ENCODE peak calls at places on chromosomes 12 and 14, in nine cellular contexts. One of them, this sample, is unnamed.

GRCh38 chr14:69495341-69495921 is 10.9 kb downstream of the PLEKHD1 start:
- DNase-seq in heart right ventricle: no peak
- DNase-seq in hepatocyte: no peak
- DNase-seq in GM23248: no peak
- DNase-seq in small intestine: no peak
- DNase-seq in ovary: no peak
- DNase-seq in tibial artery: no peak
- DNase-seq in left ventricle myocardium inferior: no peak
- DNase-seq in A549: no peak
- DNase-seq in this sample: no peak

GRCh38 chr12:50992814-50993213 is 33.4 kb downstream of the SLC11A2 start:
- DNase-seq in heart right ventricle: peak; percentile 37
- DNase-seq in hepatocyte: no peak
- DNase-seq in GM23248: no peak
- DNase-seq in small intestine: no peak
- DNase-seq in ovary: no peak
- DNase-seq in tibial artery: no peak
- DNase-seq in left ventricle myocardium inferior: peak; percentile 21
- DNase-seq in A549: no peak
- DNase-seq in this sample: no peak

GRCh38 chr12:97567619-97568110 is 105.1 kb downstream of the RMST start:
- DNase-seq in heart right ventricle: no peak
- DNase-seq in hepatocyte: peak; percentile 13
- DNase-seq in GM23248: no peak
- DNase-seq in small intestine: no peak
- DNase-seq in ovary: no peak
- DNase-seq in tibial artery: no peak
- DNase-seq in left ventricle myocardium inferior: no peak
- DNase-seq in A549: no peak
- DNase-seq in this sample: no peak

GRCh38 chr14:104355949-104356737 is 217.8 kb downstream of the KIF26A start:
- DNase-seq in heart right ventricle: no peak
- DNase-seq in hepatocyte: no peak
- DNase-seq in GM23248: no peak
- DNase-seq in small intestine: no peak
- DNase-seq in ovary: no peak
- DNase-seq in tibial artery: peak; percentile 56
- DNase-seq in left ventricle myocardium inferior: no peak
- DNase-seq in A549: no peak
- DNase-seq in this sample: no peak

GRCh38 chr12:45458238-45458637 is 242.3 kb downstream of the ANO6 start:
- DNase-seq in heart right ventricle: no peak
- DNase-seq in hepatocyte: no peak
- DNase-seq in GM23248: peak; percentile 30
- DNase-seq in small intestine: no peak
- DNase-seq in ovary: no peak
- DNase-seq in tibial artery: no peak
- DNase-seq in left ventricle myocardium inferior: no peak
- DNase-seq in A549: no peak
- DNase-seq in this sample: no peak

GRCh38 chr14:99724196-99724891 is 40.2 kb downstream of the CYP46A1 start:
- DNase-seq in heart right ventricle: no peak
- DNase-seq in hepatocyte: no peak
- DNase-seq in GM23248: no peak
- DNase-seq in small intestine: no peak
- DNase-seq in ovary: no peak
- DNase-seq in tibial artery: no peak
- DNase-seq in left ventricle myocardium inferior: no peak
- DNase-seq in A549: no peak
- DNase-seq in this sample: no peak

GRCh38 chr14:87407344-87407743 is 585.6 kb downstream of the GALC start:
- DNase-seq in heart right ventricle: no peak
- DNase-seq in hepatocyte: no peak
- DNase-seq in GM23248: no peak
- DNase-seq in small intestine: no peak
- DNase-seq in ovary: no peak
- DNase-seq in tibial artery: no peak
- DNase-seq in left ventricle myocardium inferior: no peak
- DNase-seq in A549: no peak
- DNase-seq in this sample: no peak

GRCh38 chr12:57240926-57241555 is 9.9 kb downstream of the STAC3 start:
- DNase-seq in heart right ventricle: no peak
- DNase-seq in hepatocyte: no peak
- DNase-seq in GM23248: peak; percentile 71
- DNase-seq in small intestine: no peak
- DNase-seq in ovary: no peak
- DNase-seq in tibial artery: no peak
- DNase-seq in left ventricle myocardium inferior: no peak
- DNase-seq in A549: no peak
- DNase-seq in this sample: no peak

GRCh38 chr12:101761347-101761746 is 22.1 kb upstream of the SYCP3 start:
- DNase-seq in heart right ventricle: no peak
- DNase-seq in hepatocyte: no peak
- DNase-seq in GM23248: no peak
- DNase-seq in small intestine: no peak
- DNase-seq in ovary: no peak
- DNase-seq in tibial artery: no peak
- DNase-seq in left ventricle myocardium inferior: no peak
- DNase-seq in A549: no peak
- DNase-seq in this sample: no peak

GRCh38 chr12:60072911-60073310 is 477.1 kb downstream of the SLC16A7 start:
- DNase-seq in heart right ventricle: no peak
- DNase-seq in hepatocyte: no peak
- DNase-seq in GM23248: peak; percentile 49
- DNase-seq in small intestine: no peak
- DNase-seq in ovary: no peak
- DNase-seq in tibial artery: no peak
- DNase-seq in left ventricle myocardium inferior: no peak
- DNase-seq in A549: no peak
- DNase-seq in this sample: no peak

GRCh38 chr12:114529956-114530355 is 124.0 kb upstream of the TBX5 start:
- DNase-seq in heart right ventricle: no peak
- DNase-seq in hepatocyte: no peak
- DNase-seq in GM23248: peak; percentile 48
- DNase-seq in small intestine: no peak
- DNase-seq in ovary: no peak
- DNase-seq in tibial artery: no peak
- DNase-seq in left ventricle myocardium inferior: no peak
- DNase-seq in A549: no peak
- DNase-seq in this sample: no peak

GRCh38 chr14:71716371-71716770 is 215.9 kb upstream of the RGS6 start:
- DNase-seq in heart right ventricle: no peak
- DNase-seq in hepatocyte: no peak
- DNase-seq in GM23248: peak; percentile 84
- DNase-seq in small intestine: no peak
- DNase-seq in ovary: no peak
- DNase-seq in tibial artery: no peak
- DNase-seq in left ventricle myocardium inferior: no peak
- DNase-seq in A549: no peak
- DNase-seq in this sample: no peak

GRCh38 chr14:84343637-84344036 is 1186.3 kb upstream of the FLRT2 start:
- DNase-seq in heart right ventricle: no peak
- DNase-seq in hepatocyte: peak; percentile 10
- DNase-seq in GM23248: no peak
- DNase-seq in small intestine: no peak
- DNase-seq in ovary: no peak
- DNase-seq in tibial artery: no peak
- DNase-seq in left ventricle myocardium inferior: no peak
- DNase-seq in A549: no peak
- DNase-seq in this sample: no peak

GRCh38 chr12:95646781-95647184 is 95.5 kb upstream of the USP44 start:
- DNase-seq in heart right ventricle: no peak
- DNase-seq in hepatocyte: no peak
- DNase-seq in GM23248: peak; percentile 70
- DNase-seq in small intestine: no peak
- DNase-seq in ovary: no peak
- DNase-seq in tibial artery: no peak
- DNase-seq in left ventricle myocardium inferior: no peak
- DNase-seq in A549: no peak
- DNase-seq in this sample: no peak

GRCh38 chr12:93638954-93639353 is 38.2 kb upstream of the CRADD start:
- DNase-seq in heart right ventricle: no peak
- DNase-seq in hepatocyte: no peak
- DNase-seq in GM23248: no peak
- DNase-seq in small intestine: no peak
- DNase-seq in ovary: no peak
- DNase-seq in tibial artery: no peak
- DNase-seq in left ventricle myocardium inferior: no peak
- DNase-seq in A549: no peak
- DNase-seq in this sample: no peak

GRCh38 chr12:89084751-89085150 is 267.6 kb downstream of the DUSP6 start:
- DNase-seq in heart right ventricle: no peak
- DNase-seq in hepatocyte: no peak
- DNase-seq in GM23248: peak; percentile 20
- DNase-seq in small intestine: no peak
- DNase-seq in ovary: no peak
- DNase-seq in tibial artery: no peak
- DNase-seq in left ventricle myocardium inferior: no peak
- DNase-seq in A549: no peak
- DNase-seq in this sample: no peak

GRCh38 chr12:16112626-16113560 is 164.6 kb downstream of the SLC15A5 start:
- DNase-seq in heart right ventricle: no peak
- DNase-seq in hepatocyte: no peak
- DNase-seq in GM23248: no peak
- DNase-seq in small intestine: no peak
- DNase-seq in ovary: no peak
- DNase-seq in tibial artery: no peak
- DNase-seq in left ventricle myocardium inferior: no peak
- DNase-seq in A549: no peak
- DNase-seq in this sample: no peak

GRCh38 chr12:125794401-125794800 is 729.2 kb downstream of the AACS start:
- DNase-seq in heart right ventricle: no peak
- DNase-seq in hepatocyte: no peak
- DNase-seq in GM23248: no peak
- DNase-seq in small intestine: no peak
- DNase-seq in ovary: no peak
- DNase-seq in tibial artery: no peak
- DNase-seq in left ventricle myocardium inferior: no peak
- DNase-seq in A549: no peak
- DNase-seq in this sample: no peak

DNA sequence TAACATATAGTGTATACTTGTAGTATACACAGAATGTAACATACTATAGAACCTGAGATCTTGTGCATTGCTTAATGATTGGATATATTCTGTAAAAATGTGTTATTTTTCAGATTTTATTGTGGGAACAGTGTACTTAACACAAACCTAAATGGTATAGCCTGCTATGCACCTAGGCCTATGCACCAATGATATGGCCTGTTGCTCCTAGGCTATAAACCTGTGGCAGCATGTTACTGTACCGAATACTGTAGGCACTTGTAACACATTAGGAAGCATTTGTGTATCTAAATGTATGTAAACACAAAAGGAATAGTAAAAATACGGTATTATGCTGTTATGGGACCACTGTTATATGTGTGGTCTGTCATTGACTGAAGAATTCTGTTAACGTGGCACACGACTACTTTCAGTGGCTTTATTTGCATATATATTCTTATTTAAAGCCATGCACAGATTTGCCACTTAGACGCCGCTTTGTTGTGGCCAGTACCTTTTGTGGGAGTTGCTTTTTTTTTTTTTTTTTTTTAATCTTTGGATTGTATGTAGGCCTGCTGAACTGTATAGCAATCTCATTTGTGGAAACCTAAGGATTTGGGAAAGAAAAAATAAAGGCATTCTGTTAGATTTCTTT is 7.4 kb downstream of the PAPOLA start:
- DNase-seq in heart right ventricle: no peak
- DNase-seq in hepatocyte: no peak
- DNase-seq in GM23248: no peak
- DNase-seq in small intestine: no peak
- DNase-seq in ovary: no peak
- DNase-seq in tibial artery: no peak
- DNase-seq in left ventricle myocardium inferior: no peak
- DNase-seq in A549: no peak
- DNase-seq in this sample: no peak
- H3K4me1 ChIP-seq in heart right ventricle: peaks cover 80% of the 10 kb centered on the region
- H3K4me1 ChIP-seq in hepatocyte: peaks cover 42% of the 10 kb centered on the region
- H3K4me1 ChIP-seq in GM23248: peaks cover 2% of the 10 kb centered on the region
- H3K4me1 ChIP-seq in small intestine: peaks cover 9% of the 10 kb centered on the region
- H3K4me1 ChIP-seq in ovary: peaks cover 15% of the 10 kb centered on the region
- H3K4me1 ChIP-seq in tibial artery: peaks cover 33% of the 10 kb centered on the region
- H3K4me1 ChIP-seq in left ventricle myocardium inferior: peaks cover 98% of the 10 kb centered on the region
- H3K4me1 ChIP-seq in A549: peaks cover 71% of the 10 kb centered on the region
- H3K4me1 ChIP-seq in this sample: peaks cover 7% of the 10 kb centered on the region

DNA sequence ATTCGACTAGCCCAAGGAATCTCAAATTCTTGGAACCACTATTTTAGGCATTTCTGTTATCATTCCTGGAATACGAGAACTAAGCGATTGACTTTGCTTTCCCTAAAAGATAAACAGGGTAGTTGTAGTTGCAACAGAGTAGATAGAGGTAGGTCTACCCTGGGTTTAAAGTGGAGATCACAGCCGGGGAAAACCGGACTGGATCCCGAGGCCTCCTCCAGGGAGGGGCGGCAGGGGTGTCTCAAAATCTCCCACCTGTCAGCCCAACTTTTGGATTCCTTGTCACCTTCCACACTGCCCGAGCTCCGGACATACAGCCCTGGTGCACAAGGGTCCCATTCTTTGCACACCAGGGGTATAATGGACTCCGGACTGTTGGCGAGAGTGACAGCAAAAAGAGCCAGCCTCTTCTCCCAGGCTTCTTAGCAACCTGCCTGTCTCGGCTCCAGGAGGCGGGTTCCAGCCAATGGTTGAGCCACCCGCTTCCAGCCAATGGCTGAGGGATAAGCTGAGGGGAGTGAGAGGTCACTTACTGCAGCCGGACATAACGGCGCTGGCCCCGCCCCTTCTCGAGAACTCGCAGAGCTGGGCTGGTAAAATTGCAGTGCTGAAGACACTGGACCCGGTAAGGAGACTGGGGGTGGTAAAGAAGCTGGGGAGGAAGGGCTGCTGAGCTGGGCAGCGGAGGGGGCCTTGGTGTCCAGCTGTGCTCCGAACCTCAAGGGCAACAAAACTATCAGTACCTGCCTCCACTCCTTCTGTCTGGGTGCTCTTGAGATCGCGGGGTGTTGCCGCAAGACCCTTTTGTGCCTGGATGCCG is at the start of gene SUOX:
- DNase-seq in heart right ventricle: peak; percentile 94
- DNase-seq in hepatocyte: peak; percentile 97
- DNase-seq in GM23248: peak; percentile 98
- DNase-seq in small intestine: peak; percentile 99
- DNase-seq in ovary: peak; percentile 96
- DNase-seq in tibial artery: peak; percentile 99
- DNase-seq in left ventricle myocardium inferior: peak; percentile 97
- DNase-seq in A549: peak; percentile 100
- DNase-seq in this sample: peak; percentile 97
- H3K27ac ChIP-seq in heart right ventricle: peak within 1 kb of the TSS; percentile 83
- H3K27ac ChIP-seq in hepatocyte: peak within 1 kb of the TSS; percentile 67
- H3K27ac ChIP-seq in GM23248: peak within 1 kb of the TSS; percentile 58
- H3K27ac ChIP-seq in small intestine: peak within 1 kb of the TSS; percentile 83
- H3K27ac ChIP-seq in ovary: peak within 1 kb of the TSS; percentile 7
- H3K27ac ChIP-seq in tibial artery: peak within 1 kb of the TSS; percentile 80
- H3K27ac ChIP-seq in left ventricle myocardium inferior: peak within 1 kb of the TSS; percentile 89
- H3K27ac ChIP-seq in A549: peak within 1 kb of the TSS; percentile 77
- H3K27ac ChIP-seq in this sample: peak within 1 kb of the TSS; percentile 88

GRCh38 chr12:21651821-21652220 is 5.8 kb downstream of the LDHB start:
- DNase-seq in heart right ventricle: no peak
- DNase-seq in hepatocyte: no peak
- DNase-seq in GM23248: no peak
- DNase-seq in small intestine: no peak
- DNase-seq in ovary: no peak
- DNase-seq in tibial artery: no peak
- DNase-seq in left ventricle myocardium inferior: no peak
- DNase-seq in A549: no peak
- DNase-seq in this sample: no peak
- H3K4me1 ChIP-seq in heart right ventricle: peaks cover 50% of the 10 kb centered on the region
- H3K4me1 ChIP-seq in hepatocyte: peaks cover 22% of the 10 kb centered on the region
- H3K4me1 ChIP-seq in GM23248: peaks cover 12% of the 10 kb centered on the region
- H3K4me1 ChIP-seq in small intestine: no peaks in the 10 kb centered on the region
- H3K4me1 ChIP-seq in ovary: peaks cover 2% of the 10 kb centered on the region
- H3K4me1 ChIP-seq in tibial artery: peaks cover 16% of the 10 kb centered on the region
- H3K4me1 ChIP-seq in left ventricle myocardium inferior: peaks cover 93% of the 10 kb centered on the region
- H3K4me1 ChIP-seq in A549: peaks cover 84% of the 10 kb centered on the region
- H3K4me1 ChIP-seq in this sample: no peaks in the 10 kb centered on the region

GRCh38 chr12:64530566-64530965 is 78.6 kb downstream of the TBK1 start:
- DNase-seq in heart right ventricle: no peak
- DNase-seq in hepatocyte: no peak
- DNase-seq in GM23248: no peak
- DNase-seq in small intestine: no peak
- DNase-seq in ovary: no peak
- DNase-seq in tibial artery: no peak
- DNase-seq in left ventricle myocardium inferior: no peak
- DNase-seq in A549: no peak
- DNase-seq in this sample: no peak
- H3K27ac ChIP-seq in heart right ventricle: no peak overlapping the region
- H3K27ac ChIP-seq in hepatocyte: no peak overlapping the region
- H3K27ac ChIP-seq in GM23248: no peak overlapping the region
- H3K27ac ChIP-seq in small intestine: no peak overlapping the region
- H3K27ac ChIP-seq in ovary: no peak overlapping the region
- H3K27ac ChIP-seq in tibial artery: no peak overlapping the region
- H3K27ac ChIP-seq in left ventricle myocardium inferior: no peak overlapping the region
- H3K27ac ChIP-seq in A549: no peak overlapping the region
- H3K27ac ChIP-seq in this sample: no peak overlapping the region